ENCODE peak calls at places on chromosomes 7 and 10, in nine cellular contexts. M is DMS79; H is T-cell; S is COR-L47; V is NCI-H460; E is retina; J is stimulated activated CD4-positive, alpha-beta T cell treated with anti-CD3 and anti-CD28 coated beads, Interleukin-2, amount 100 ng/mL, for 48 hours; Z is NCI-H2107; Q is activated gamma-delta T cell treated with Interleukin-2 at 50 U/mL for 16 hours. T is an unnamed sample.

GRCh38 chr10:99996934-99997648 is 12.7 kb downstream of the DNMBP start:
- DNase-seq in S (no peak), M (no peak), Q (no peak), J (no peak), V (no peak), Z (no peak), E (no peak), H (no peak), T (no peak)

GRCh38 chr7:6446977-6447588 is 671 bp downstream of the DAGLB start:
- DNase-seq in V (peak; percentile 84), Q (peak; percentile 10), Z (peak; percentile 83), H (no peak), J (peak; percentile 24), E (no peak), M (peak; percentile 52), S (peak; percentile 78), T (no peak)

GRCh38 chr10:6300106-6300783 is 97.5 kb downstream of the PFKFB3 start:
- DNase-seq in J (peak; percentile 15), Z (no peak), E (peak; percentile 15), Q (peak; percentile 15), S (no peak), V (no peak), H (peak; percentile 25), M (no peak), T (peak; percentile 41)

GRCh38 chr7:28500143-28500542 is 87.8 kb downstream of the CREB5 start:
- DNase-seq in V (no peak), M (no peak), J (no peak), S (no peak), Z (no peak), Q (no peak), E (no peak), H (no peak), T (no peak)

GRCh38 chr7:30660331-30661255 is 21.7 kb downstream of the CRHR2 start:
- DNase-seq in M (peak; percentile 76), S (peak; percentile 91), Z (peak; percentile 69), V (no peak), J (no peak), H (no peak), Q (no peak), E (no peak), T (no peak)

GRCh38 chr7:36690514-36691187 is 33.6 kb downstream of the AOAH start:
- DNase-seq in Z (no peak), E (no peak), V (no peak), H (no peak), J (no peak), S (no peak), M (no peak), Q (no peak), T (no peak)

GRCh38 chr7:1384113-1384415 is 75.2 kb downstream of the MICALL2 start:
- DNase-seq in E (no peak), H (no peak), M (no peak), Z (no peak), Q (no peak), J (no peak), V (no peak), S (no peak), T (no peak)

GRCh38 chr7:3063016-3063753 is 19.5 kb upstream of the CARD11 start:
- DNase-seq in V (no peak), S (no peak), H (peak; percentile 49), E (no peak), J (peak; percentile 75), Q (peak; percentile 66), Z (no peak), M (no peak), T (peak; percentile 79)

GRCh38 chr7:24795407-24795767 is 38.1 kb upstream of the GSDME start:
- DNase-seq in M (no peak), V (no peak), S (no peak), E (no peak), Q (no peak), J (no peak), Z (no peak), H (no peak), T (no peak)

GRCh38 chr10:110003524-110003885 is 4.3 kb upstream of the ADD3 start:
- DNase-seq in Z (no peak), Q (no peak), V (no peak), S (no peak), H (no peak), E (no peak), M (no peak), J (no peak), T (no peak)

GRCh38 chr7:18212308-18212707 is 184.7 kb upstream of the PRPS1L1 start:
- DNase-seq in E (no peak), V (no peak), Q (no peak), H (no peak), M (no peak), S (no peak), Z (no peak), J (no peak), T (no peak)

GRCh38 chr10:44294726-44295412 is 90.0 kb downstream of the CXCL12 start:
- DNase-seq in J (no peak), M (no peak), S (no peak), E (no peak), H (no peak), Z (no peak), Q (no peak), V (no peak), T (no peak)

GRCh38 chr10:96910488-96911395 is 78.6 kb downstream of the LCOR start:
- DNase-seq in Z (no peak), Q (no peak), M (no peak), J (no peak), S (no peak), H (no peak), E (no peak), V (peak; percentile 49), T (peak; percentile 32)

GRCh38 chr10:45420453-45421192 is 46.6 kb downstream of the ALOX5 start:
- DNase-seq in M (peak; percentile 75), H (peak; percentile 40), Z (peak; percentile 22), J (no peak), V (no peak), S (peak; percentile 58), E (no peak), Q (peak; percentile 63), T (peak; percentile 42)

GRCh38 chr7:123995617-123996326 is 37.1 kb downstream of the TMEM229A start:
- DNase-seq in Q (no peak), H (no peak), S (no peak), V (no peak), J (no peak), M (no peak), E (no peak), Z (no peak), T (no peak)

GRCh38 chr7:139720186-139720585 is 57.6 kb downstream of the HIPK2 start:
- DNase-seq in V (no peak), M (no peak), E (no peak), Z (no peak), J (no peak), S (no peak), Q (no peak), H (no peak), T (no peak)

GRCh38 chr10:22229756-22230330 is 12.0 kb upstream of the EBLN1 start:
- DNase-seq in H (no peak), Z (no peak), M (no peak), E (no peak), V (no peak), Q (no peak), S (no peak), J (no peak), T (no peak)

GRCh38 chr10:42782446-42783180 is at the start of gene BMS1:
- DNase-seq in Z (peak; percentile 48), Q (peak; percentile 82), M (peak; percentile 41), S (peak; percentile 74), E (peak; percentile 99), V (peak; percentile 92), H (peak; percentile 81), J (peak; percentile 80), T (peak; percentile 88)

GRCh38 chr10:93874309-93875031 is 19.3 kb upstream of the SLC35G1 start:
- DNase-seq in S (peak; percentile 25), V (no peak), E (no peak), Q (no peak), M (peak; percentile 23), J (no peak), H (no peak), Z (no peak), T (no peak)

GRCh38 chr10:127534074-127534473 is 15.0 kb upstream of the NPS start:
- DNase-seq in S (no peak), V (no peak), J (no peak), M (no peak), Q (no peak), H (no peak), Z (no peak), E (no peak), T (no peak)

GRCh38 chr7:87131806-87132205 is 20.4 kb upstream of the DMTF1 start:
- DNase-seq in Z (no peak), H (no peak), V (no peak), S (no peak), E (no peak), J (no peak), Q (no peak), M (no peak), T (no peak)

GRCh38 chr10:18689498-18689897 is 30.3 kb downstream of the ARL5B start:
- DNase-seq in H (no peak), M (no peak), V (peak; percentile 23), Z (no peak), E (no peak), Q (no peak), J (no peak), S (no peak), T (no peak)

GRCh38 chr7:2701832-2702593 is 14.0 kb downstream of the AMZ1 start:
- DNase-seq in V (peak; percentile 16), J (no peak), H (no peak), Z (no peak), Q (no peak), M (no peak), E (no peak), S (no peak), T (no peak)

GRCh38 chr10:110074298-110074697 is 66.5 kb downstream of the ADD3 start:
- DNase-seq in H (no peak), V (no peak), S (no peak), M (no peak), Z (no peak), E (no peak), Q (no peak), J (no peak), T (no peak)

GRCh38 chr7:133511708-133512107 is 258.8 kb downstream of the EXOC4 start:
- DNase-seq in J (no peak), Z (no peak), V (no peak), S (no peak), M (no peak), H (no peak), Q (no peak), E (no peak), T (no peak)

GRCh38 chr10:19194866-19195265 is 146.3 kb downstream of the MALRD1 start:
- DNase-seq in Z (no peak), S (no peak), E (no peak), M (no peak), V (no peak), Q (no peak), H (no peak), J (no peak), T (no peak)

GRCh38 chr10:35004651-35005050 is 85.5 kb downstream of the CUL2 start:
- DNase-seq in S (no peak), M (no peak), E (no peak), Z (no peak), J (no peak), H (no peak), Q (no peak), V (no peak), T (no peak)

GRCh38 chr10:60517805-60518204 is 128.1 kb upstream of the ANK3 start:
- DNase-seq in S (no peak), E (no peak), V (no peak), J (no peak), Z (no peak), H (no peak), Q (no peak), M (no peak), T (no peak)

GRCh38 chr7:4702961-4703512 is 20.9 kb downstream of the FOXK1 start:
- DNase-seq in H (no peak), V (no peak), Q (no peak), E (no peak), J (no peak), Z (no peak), M (no peak), S (no peak), T (no peak)

GRCh38 chr7:15446280-15446679 is 115.5 kb downstream of the AGMO start:
- DNase-seq in V (no peak), H (no peak), Q (no peak), E (no peak), Z (no peak), S (no peak), J (no peak), M (no peak), T (no peak)

GRCh38 chr10:3422282-3422681 is 249.7 kb upstream of the PITRM1 start:
- DNase-seq in J (no peak), E (no peak), V (no peak), H (no peak), Q (no peak), M (no peak), Z (no peak), S (no peak), T (no peak)